ENCODE peak calls at places on chromosome 1, in five cellular contexts. One of them, this sample, is unnamed.

GRCh38 chr1:32989160-32989894 is 24.7 kb upstream of the RNF19B start:
- DNase-seq in activated naive CD4-positive, alpha-beta T cell: no peak
- DNase-seq in head of caudate nucleus: no peak
- DNase-seq in bronchial epithelial cell: peak
- DNase-seq in activated CD8-positive, alpha-beta memory T cell treated with anti-CD3 and anti-CD28 coated beads for 24 hours: no peak
- DNase-seq in this sample: peak

GRCh38 chr1:90746857-90747256 is 29.8 kb upstream of the BARHL2 start:
- DNase-seq in head of caudate nucleus: no peak
- DNase-seq in activated CD8-positive, alpha-beta memory T cell treated with anti-CD3 and anti-CD28 coated beads for 24 hours: no peak
- DNase-seq in bronchial epithelial cell: no peak
- DNase-seq in activated naive CD4-positive, alpha-beta T cell: no peak
- DNase-seq in this sample: no peak

GRCh38 chr1:168320805-168321577 is 40.3 kb downstream of the TBX19 start:
- DNase-seq in activated CD8-positive, alpha-beta memory T cell treated with anti-CD3 and anti-CD28 coated beads for 24 hours: no peak
- DNase-seq in head of caudate nucleus: no peak
- DNase-seq in activated naive CD4-positive, alpha-beta T cell: no peak
- DNase-seq in bronchial epithelial cell: peak
- DNase-seq in this sample: peak

GRCh38 chr1:235917267-235917811 is 50.6 kb upstream of the LYST start:
- DNase-seq in activated naive CD4-positive, alpha-beta T cell: peak
- DNase-seq in bronchial epithelial cell: peak
- DNase-seq in activated CD8-positive, alpha-beta memory T cell treated with anti-CD3 and anti-CD28 coated beads for 24 hours: peak
- DNase-seq in head of caudate nucleus: no peak
- DNase-seq in this sample: peak

GRCh38 chr1:13764533-13764932 is 64.5 kb downstream of the PRDM2 start:
- DNase-seq in head of caudate nucleus: no peak
- DNase-seq in activated naive CD4-positive, alpha-beta T cell: no peak
- DNase-seq in activated CD8-positive, alpha-beta memory T cell treated with anti-CD3 and anti-CD28 coated beads for 24 hours: no peak
- DNase-seq in bronchial epithelial cell: no peak
- DNase-seq in this sample: peak

GRCh38 chr1:201946224-201946908 is at the start of gene LMOD1:
- DNase-seq in activated CD8-positive, alpha-beta memory T cell treated with anti-CD3 and anti-CD28 coated beads for 24 hours: no peak
- DNase-seq in head of caudate nucleus: peak
- DNase-seq in bronchial epithelial cell: peak
- DNase-seq in activated naive CD4-positive, alpha-beta T cell: no peak
- DNase-seq in this sample: peak

GRCh38 chr1:221565718-221566117 is 176.2 kb downstream of the DUSP10 start:
- DNase-seq in head of caudate nucleus: no peak
- DNase-seq in bronchial epithelial cell: no peak
- DNase-seq in activated naive CD4-positive, alpha-beta T cell: no peak
- DNase-seq in activated CD8-positive, alpha-beta memory T cell treated with anti-CD3 and anti-CD28 coated beads for 24 hours: no peak
- DNase-seq in this sample: peak

GRCh38 chr1:234111458-234112142 is 207.1 kb downstream of the SLC35F3 start:
- DNase-seq in bronchial epithelial cell: no peak
- DNase-seq in head of caudate nucleus: no peak
- DNase-seq in activated naive CD4-positive, alpha-beta T cell: no peak
- DNase-seq in activated CD8-positive, alpha-beta memory T cell treated with anti-CD3 and anti-CD28 coated beads for 24 hours: no peak
- DNase-seq in this sample: peak

GRCh38 chr1:53661496-53661895 is 77.5 kb downstream of the GLIS1 start:
- DNase-seq in bronchial epithelial cell: no peak
- DNase-seq in head of caudate nucleus: no peak
- DNase-seq in activated naive CD4-positive, alpha-beta T cell: no peak
- DNase-seq in activated CD8-positive, alpha-beta memory T cell treated with anti-CD3 and anti-CD28 coated beads for 24 hours: no peak
- DNase-seq in this sample: no peak

GRCh38 chr1:52523376-52523775 is 29.5 kb downstream of the TUT4 start:
- DNase-seq in activated CD8-positive, alpha-beta memory T cell treated with anti-CD3 and anti-CD28 coated beads for 24 hours: no peak
- DNase-seq in head of caudate nucleus: no peak
- DNase-seq in bronchial epithelial cell: no peak
- DNase-seq in activated naive CD4-positive, alpha-beta T cell: no peak
- DNase-seq in this sample: no peak

GRCh38 chr1:54436826-54437225 is 30.6 kb upstream of the SSBP3 start:
- DNase-seq in bronchial epithelial cell: no peak
- DNase-seq in activated CD8-positive, alpha-beta memory T cell treated with anti-CD3 and anti-CD28 coated beads for 24 hours: no peak
- DNase-seq in activated naive CD4-positive, alpha-beta T cell: no peak
- DNase-seq in head of caudate nucleus: no peak
- DNase-seq in this sample: no peak

GRCh38 chr1:115988953-115989352 is 12.6 kb downstream of the SLC22A15 start:
- DNase-seq in head of caudate nucleus: no peak
- DNase-seq in activated CD8-positive, alpha-beta memory T cell treated with anti-CD3 and anti-CD28 coated beads for 24 hours: no peak
- DNase-seq in bronchial epithelial cell: no peak
- DNase-seq in activated naive CD4-positive, alpha-beta T cell: no peak
- DNase-seq in this sample: no peak

GRCh38 chr1:181149326-181150000 is 61.0 kb downstream of the IER5 start:
- DNase-seq in activated naive CD4-positive, alpha-beta T cell: no peak
- DNase-seq in activated CD8-positive, alpha-beta memory T cell treated with anti-CD3 and anti-CD28 coated beads for 24 hours: peak
- DNase-seq in bronchial epithelial cell: no peak
- DNase-seq in head of caudate nucleus: no peak
- DNase-seq in this sample: peak

GRCh38 chr1:46202975-46203737 is at the start of gene LURAP1:
- DNase-seq in activated CD8-positive, alpha-beta memory T cell treated with anti-CD3 and anti-CD28 coated beads for 24 hours: peak
- DNase-seq in activated naive CD4-positive, alpha-beta T cell: no peak
- DNase-seq in bronchial epithelial cell: peak
- DNase-seq in head of caudate nucleus: peak
- DNase-seq in this sample: peak

This sample was measured in SJCRH30.